ENCODE peak calls at places on chromosomes 1 and 21, in eight cellular contexts. B, W, P, J, Z, Q, T and S are unnamed samples. For H3K4me1 and H3K9me2, the result is how much of the 10 kb centered on the place peaks cover.

GRCh38 chr21:42701706-42702456 is 48.5 kb downstream of the PDE9A start:
- DNase-seq in Q (no peak), P (no peak), Z (no peak), W (no peak), T (no peak), B (no peak), J (no peak), S (no peak)

GRCh38 chr1:201582977-201583376 is 44.0 kb downstream of the NAV1 start:
- DNase-seq in J (no peak), T (no peak), P (no peak), W (no peak), Z (no peak), B (no peak), Q (no peak), S (no peak)

GRCh38 chr1:116286541-116286971 is 86.5 kb upstream of the ATP1A1 start:
- DNase-seq in Q (no peak), P (peak), Z (peak), B (no peak), T (peak), W (no peak), J (no peak), S (no peak)

GRCh38 chr1:205504311-205505075 is at the start of gene CDK18:
- DNase-seq in Z (peak), P (peak), W (peak), T (no peak), J (peak), B (peak), Q (peak), S (peak)

GRCh38 chr1:245337829-245338484 is 183.2 kb downstream of the KIF26B start:
- DNase-seq in J (peak), P (no peak), Q (peak), Z (no peak), T (peak), B (peak), W (no peak), S (no peak)

GRCh38 chr1:31701137-31701736 is 2.6 kb downstream of the COL16A1 start:
- DNase-seq in J (no peak), Q (peak), T (peak), W (no peak), B (no peak), Z (peak), P (peak), S (peak)

GRCh38 chr1:65539272-65540131 is 119.0 kb downstream of the LEPR start:
- DNase-seq in T (no peak), Q (no peak), Z (no peak), B (no peak), W (no peak), P (no peak), J (no peak), S (no peak)

GRCh38 chr1:227707807-227708206 is 27.3 kb downstream of the JMJD4 start:
- DNase-seq in T (no peak), B (no peak), Z (no peak), W (no peak), Q (no peak), J (peak), P (no peak), S (no peak)

GRCh38 chr1:203572134-203572625 is 54.5 kb upstream of the ATP2B4 start:
- DNase-seq in B (no peak), P (no peak), J (no peak), Q (peak), T (no peak), Z (no peak), W (no peak), S (no peak)

GRCh38 chr1:219173758-219174671 is at the start of gene LYPLAL1:
- DNase-seq in Q (peak), T (peak), Z (peak), J (peak), P (peak), W (peak), B (peak), S (peak)

GRCh38 chr21:18517905-18518566 is 114.5 kb upstream of the TMPRSS15 start:
- DNase-seq in W (no peak), Q (no peak), J (no peak), Z (no peak), B (no peak), T (no peak), P (no peak), S (no peak)

GRCh38 chr1:222454782-222455181 is 93.1 kb downstream of the HHIPL2 start:
- DNase-seq in Q (peak), B (no peak), J (no peak), W (no peak), T (peak), Z (no peak), P (no peak), S (no peak)

GRCh38 chr1:44068442-44068861 is 37.2 kb upstream of the SLC6A9 start:
- DNase-seq in T (no peak), Q (no peak), B (peak), P (no peak), Z (no peak), J (no peak), W (no peak), S (peak)

GRCh38 chr1:198678301-198678836 is 39.5 kb downstream of the PTPRC start:
- DNase-seq in Z (no peak), Q (no peak), B (peak), P (no peak), W (no peak), J (no peak), T (no peak), S (peak)

GRCh38 chr1:175881571-175881970 is 138.2 kb upstream of the TNR start:
- DNase-seq in B (no peak), Z (no peak), P (no peak), J (no peak), Q (peak), T (no peak), W (no peak), S (no peak)

DNA sequence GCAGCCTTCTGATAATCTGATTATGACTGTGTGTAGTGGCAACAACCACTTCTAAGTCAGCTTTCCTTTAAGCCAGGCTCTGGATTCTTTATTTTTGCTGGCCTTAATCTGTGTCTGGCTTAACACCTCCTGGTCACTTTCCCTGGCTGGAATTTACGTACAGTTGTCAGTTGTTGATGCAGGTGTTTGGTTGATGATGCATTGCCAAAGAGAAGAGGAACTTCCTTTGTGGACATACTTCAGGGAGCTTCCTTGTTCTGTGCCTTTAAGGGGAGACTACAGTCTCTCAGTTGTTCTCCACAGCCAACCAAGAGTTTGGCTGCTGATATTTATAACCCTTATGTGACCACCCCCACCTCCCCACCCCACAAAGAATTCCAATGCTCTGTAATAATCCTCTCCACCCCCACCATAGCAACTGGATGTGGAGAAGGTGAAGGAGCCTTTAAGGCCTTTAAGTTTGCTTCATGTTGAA is 96.0 kb upstream of the BMP8A start:
- DNase-seq in T (peak), Z (peak), J (no peak), B (peak), Q (no peak), W (peak), P (peak), S (no peak)
- H3K4me1 ChIP-seq in T (half or more), Z (half or more), J (half or more), B (under half), Q (under half), W (half or more), P (half or more), S (under half)

GRCh38 chr1:152537496-152537895 is 23.2 kb downstream of the CRCT1 start:
- DNase-seq in Z (no peak), W (no peak), T (no peak), B (no peak), P (no peak), Q (no peak), J (no peak), S (no peak)

GRCh38 chr1:152543808-152544207 is 22.8 kb downstream of the LCE3E start:
- DNase-seq in T (peak), Q (no peak), Z (no peak), P (peak), B (peak), W (peak), J (no peak), S (peak)

GRCh38 chr1:152535774-152536173 is 21.5 kb downstream of the CRCT1 start:
- DNase-seq in T (no peak), W (no peak), J (no peak), P (no peak), B (no peak), Q (no peak), Z (no peak), S (no peak)

DNA sequence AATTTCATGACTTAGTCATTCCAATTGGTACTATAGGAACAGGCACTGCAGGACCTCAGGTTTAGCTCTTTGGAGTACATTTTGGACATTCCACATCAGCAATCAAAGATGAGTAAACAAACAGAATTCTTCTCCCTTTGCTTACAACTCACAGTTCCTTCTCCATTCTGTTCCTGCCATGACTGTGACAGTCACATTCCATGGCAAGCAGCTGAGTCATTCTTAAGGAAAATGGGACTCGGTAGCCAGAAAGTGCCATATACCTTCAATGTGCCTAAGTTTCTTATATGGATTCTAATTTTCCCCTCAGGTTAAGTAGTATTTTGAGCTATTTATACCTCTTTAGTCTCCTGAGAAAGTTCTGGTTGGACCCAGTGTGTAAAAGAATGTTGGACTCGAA is 25.6 kb downstream of the CRCT1 start:
- DNase-seq in Q (no peak), T (no peak), Z (no peak), J (no peak), P (no peak), W (no peak), B (no peak), S (no peak)
- H3K9me2 ChIP-seq in Q (under half), T (under half), Z (under half), J (under half), P (under half), W (under half), B (under half), S (under half)

GRCh38 chr1:48673725-48674124 is 103.0 kb downstream of the BEND5 start:
- DNase-seq in Q (no peak), T (no peak), J (no peak), Z (no peak), W (peak), P (peak), B (peak), S (peak)

GRCh38 chr1:48670234-48671020 is 106.3 kb downstream of the BEND5 start:
- DNase-seq in W (no peak), Q (no peak), P (peak), B (no peak), Z (no peak), T (no peak), J (no peak), S (no peak)

GRCh38 chr1:48668339-48668738 is 108.4 kb downstream of the BEND5 start:
- DNase-seq in P (no peak), J (no peak), W (no peak), T (no peak), Z (no peak), Q (no peak), B (no peak), S (no peak)

GRCh38 chr1:48674641-48675040 is 102.0 kb downstream of the BEND5 start:
- DNase-seq in T (peak), W (no peak), B (no peak), P (peak), Q (peak), J (no peak), Z (no peak), S (no peak)

GRCh38 chr1:48671578-48671977 is 105.1 kb downstream of the BEND5 start:
- DNase-seq in W (no peak), Q (no peak), P (no peak), Z (no peak), T (peak), B (no peak), J (no peak), S (no peak)
- H3K4me1 ChIP-seq in W (under half), Q (under half), P (under half), Z (under half), T (under half), B (under half), J (under half), S (under half)

GRCh38 chr1:181607524-181607923 is 124.2 kb downstream of the CACNA1E start:
- DNase-seq in T (no peak), J (no peak), P (no peak), W (no peak), B (no peak), Z (no peak), Q (no peak), S (no peak)
- H3K9me2 ChIP-seq in T (under half), J (under half), P (under half), W (under half), B (under half), Z (under half), Q (under half), S (under half)

GRCh38 chr1:2125375-2126211 is 69.0 kb downstream of the FAAP20 start:
- DNase-seq in Q (no peak), B (no peak), J (no peak), W (no peak), P (no peak), T (no peak), Z (no peak), S (no peak)
- H3K4me1 ChIP-seq in Q (under half), B (under half), J (under half), W (under half), P (under half), T (under half), Z (under half), S (under half)

DNA sequence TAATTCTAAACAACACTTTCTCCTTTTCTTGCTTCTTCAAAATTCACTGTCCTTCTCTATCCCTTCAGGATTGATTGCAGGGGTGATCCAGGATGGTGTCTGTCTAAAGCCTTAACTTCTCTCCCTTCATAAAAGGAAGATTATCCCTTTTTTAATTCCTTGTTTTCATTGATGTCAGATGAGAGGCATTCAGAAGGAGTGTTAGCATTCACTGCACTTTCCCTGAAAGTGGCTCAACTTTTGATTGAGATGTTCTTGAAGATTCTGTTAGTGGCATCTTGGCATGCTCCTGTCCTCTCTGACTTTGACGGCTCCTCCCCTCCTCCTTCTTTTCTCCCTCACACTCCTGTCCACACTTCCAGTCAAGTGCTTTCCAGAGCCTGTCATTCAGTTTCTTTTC is 71.6 kb downstream of the ST6GALNAC3 start:
- DNase-seq in W (no peak), Q (no peak), P (no peak), B (no peak), Z (no peak), T (no peak), J (no peak), S (no peak)
- H3K9me2 ChIP-seq in W (under half), Q (under half), P (under half), B (under half), Z (under half), T (under half), J (under half), S (under half)

GRCh38 chr1:36383240-36383639 is 2.5 kb downstream of the STK40 start:
- DNase-seq in T (no peak), B (no peak), Q (no peak), W (no peak), J (no peak), Z (no peak), P (no peak), S (no peak)
- H3K4me1 ChIP-seq in T (under half), B (half or more), Q (under half), W (under half), J (under half), Z (under half), P (under half), S (under half)

DNA sequence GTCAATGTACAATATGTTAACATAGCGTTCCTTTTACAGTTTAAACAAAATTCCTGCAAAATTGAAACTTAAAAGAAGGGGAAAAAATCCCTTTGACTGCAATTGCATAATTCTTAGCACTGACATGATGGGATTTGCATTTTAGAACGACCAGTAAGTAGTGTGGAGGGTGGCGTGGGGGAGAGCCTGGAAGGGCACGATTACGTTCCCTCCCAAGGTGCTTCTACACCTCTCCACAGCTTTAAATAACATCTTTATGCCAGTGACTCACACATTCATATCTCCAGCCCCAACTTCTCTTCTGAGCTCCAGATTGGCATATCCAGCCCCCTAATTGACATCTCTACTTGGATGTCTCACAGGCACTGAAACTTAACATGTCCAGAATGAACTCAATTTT is 64.3 kb downstream of the OLFML3 start:
- DNase-seq in Q (no peak), P (no peak), Z (no peak), W (no peak), B (no peak), J (no peak), T (no peak), S (no peak)
- H3K9me2 ChIP-seq in Q (under half), P (under half), Z (under half), W (under half), B (under half), J (under half), T (under half), S (under half)

DNA sequence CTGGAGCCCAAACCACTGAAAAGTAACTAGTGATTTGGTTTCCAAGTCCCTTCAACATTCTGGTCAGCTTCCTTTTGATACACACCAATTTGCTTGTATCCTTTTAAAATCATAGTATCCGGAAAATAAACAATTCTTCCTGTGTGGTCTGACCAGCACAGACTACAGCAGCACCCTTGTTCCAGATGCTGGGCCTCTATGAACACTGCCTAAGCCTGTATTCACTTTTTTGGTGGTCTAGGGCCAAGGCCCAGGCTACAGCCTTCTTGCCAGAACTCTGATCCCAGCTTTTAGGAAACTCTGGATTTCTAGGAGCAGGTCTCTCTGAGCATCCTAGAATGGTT is 804 bp upstream of the DDAH1 start:
- DNase-seq in W (no peak), Q (no peak), B (no peak), P (no peak), T (peak), Z (no peak), J (no peak), S (no peak)
- H3K4me1 ChIP-seq in W (under half), Q (under half), B (under half), P (under half), T (under half), Z (under half), J (under half), S (under half)